ENCODE peak calls at places on chromosome 20, in five cellular contexts. K is pancreas, B is head of caudate nucleus, A is iPS-NIHi11, R is bronchial epithelial cell. F is an unnamed sample.

GRCh38 chr20:10619427-10619826 is 54.4 kb downstream of the JAG1 start:
- DNase-seq in B (no peak), A (no peak), K (no peak), R (peak; percentile 96), F (no peak)

GRCh38 chr20:3751664-3752385 is 15.7 kb downstream of the ADISSP start:
- DNase-seq in B (no peak), A (peak; percentile 73), K (no peak), R (peak; percentile 45), F (no peak)

GRCh38 chr20:62627901-62628612 is 14.2 kb upstream of the SLCO4A1 start:
- DNase-seq in B (no peak), K (peak; percentile 34), A (no peak), R (peak; percentile 15), F (no peak)

GRCh38 chr20:34874094-34874654 is 1.5 kb upstream of the GGT7 start:
- DNase-seq in R (peak; percentile 84), K (peak; percentile 46), A (peak; percentile 68), B (peak; percentile 70), F (peak; percentile 78)

GRCh38 chr20:2619961-2620595 is 32.4 kb upstream of the NOP56 start:
- DNase-seq in K (no peak), B (no peak), R (peak; percentile 80), A (no peak), F (no peak)

GRCh38 chr20:17859616-17860232 is 108.9 kb downstream of the SNX5 start:
- DNase-seq in K (no peak), R (no peak), B (no peak), A (no peak), F (no peak)

GRCh38 chr20:1166963-1167720 is 17.6 kb downstream of the TMEM74B start:
- DNase-seq in A (no peak), R (peak; percentile 7), K (no peak), B (no peak), F (no peak)

GRCh38 chr20:32737371-32738223 is 5.7 kb downstream of the COMMD7 start:
- DNase-seq in B (no peak), R (peak; percentile 61), A (no peak), K (no peak), F (no peak)

GRCh38 chr20:2559641-2560040 is 23.3 kb downstream of the TMC2 start:
- DNase-seq in R (no peak), A (no peak), K (no peak), B (peak; percentile 40), F (no peak)

GRCh38 chr20:22438926-22439325 is 145.4 kb downstream of the FOXA2 start:
- DNase-seq in R (no peak), A (peak; percentile 31), K (no peak), B (no peak), F (no peak)

GRCh38 chr20:4507288-4507719 is 214.4 kb upstream of the PRND start:
- DNase-seq in B (no peak), R (peak; percentile 89), K (no peak), A (no peak), F (no peak)

GRCh38 chr20:44594730-44595129 is 12.4 kb downstream of the PKIG start:
- DNase-seq in A (no peak), R (peak; percentile 46), K (no peak), B (no peak), F (no peak)

GRCh38 chr20:2237059-2237458 is 58.7 kb upstream of the TGM3 start:
- DNase-seq in B (peak; percentile 28), A (peak; percentile 19), K (no peak), R (peak; percentile 81), F (peak; percentile 34)

GRCh38 chr20:10432079-10432478 is 1.9 kb downstream of the MKKS start:
- DNase-seq in A (no peak), R (no peak), K (no peak), B (no peak), F (no peak)

GRCh38 chr20:42482808-42483207 is 706.9 kb downstream of the PTPRT start:
- DNase-seq in B (no peak), A (no peak), K (no peak), R (no peak), F (no peak)

GRCh38 chr20:6679086-6679485 is 88.4 kb upstream of the BMP2 start:
- DNase-seq in K (no peak), B (no peak), R (no peak), A (no peak), F (no peak)

GRCh38 chr20:47058236-47058635 is 163.6 kb downstream of the EYA2 start:
- DNase-seq in A (no peak), B (no peak), R (no peak), K (no peak), F (no peak)

GRCh38 chr20:36085686-36086267 is 68.8 kb upstream of the EPB41L1 start:
- DNase-seq in A (no peak), K (no peak), R (peak; percentile 92), B (no peak), F (no peak)

GRCh38 chr20:25508083-25508770 is 77.1 kb downstream of the NINL start:
- DNase-seq in R (peak; percentile 18), A (no peak), B (no peak), K (peak; percentile 50), F (no peak)

GRCh38 chr20:17960927-17961599 is 7.5 kb downstream of the SNX5 start:
- DNase-seq in B (no peak), K (no peak), A (no peak), R (no peak), F (no peak)

GRCh38 chr20:59025086-59025485 is 5.9 kb downstream of the TUBB1 start:
- DNase-seq in R (no peak), B (no peak), K (no peak), A (no peak), F (no peak)

GRCh38 chr20:51442602-51443001 is 99.9 kb downstream of the NFATC2 start:
- DNase-seq in A (no peak), R (no peak), K (no peak), B (no peak), F (no peak)

GRCh38 chr20:22623211-22623610 is 38.8 kb upstream of the FOXA2 start:
- DNase-seq in R (peak; percentile 78), K (no peak), A (peak; percentile 21), B (no peak), F (no peak)

GRCh38 chr20:62358728-62359490 is 8.2 kb downstream of the LAMA5 start:
- DNase-seq in B (no peak), R (no peak), A (no peak), K (peak; percentile 71), F (no peak)

GRCh38 chr20:18323705-18324104 is 35.4 kb downstream of the ZNF133 start:
- DNase-seq in B (no peak), R (no peak), A (peak; percentile 41), K (no peak), F (no peak)

GRCh38 chr20:10260316-10260715 is 41.7 kb downstream of the SNAP25 start:
- DNase-seq in A (no peak), B (no peak), K (no peak), R (no peak), F (no peak)

GRCh38 chr20:39291301-39291700 is 329.2 kb downstream of the DHX35 start:
- DNase-seq in A (no peak), R (no peak), B (no peak), K (no peak), F (peak; percentile 58)